ENCODE peak calls at places on chromosomes 3 and 15, in ten cellular contexts. P is natural killer cell, B is stomach, D is A673, Y is B cell, Z is activated B cell treated with CpG ODN at 0.5 μM for 24 hours, W is AG10803, E is nephron progenitor cell, C is endothelial cell, G is dorsolateral prefrontal cortex. X is an unnamed sample.

GRCh38 chr15:94965593-94965992 is 734.2 kb downstream of the MCTP2 start:
- DNase-seq in P (no peak), B (no peak), D (no peak), Y (no peak), Z (no peak), W (no peak), E (no peak), C (no peak), G (no peak), X (no peak)

GRCh38 chr15:35557012-35557411 is 11.0 kb upstream of the DPH6 start:
- DNase-seq in P (no peak), B (no peak), D (no peak), Y (no peak), Z (no peak), W (no peak), E (no peak), C (no peak), G (no peak), X (no peak)

GRCh38 chr15:93378547-93378946 is 289.5 kb upstream of the RGMA start:
- DNase-seq in P (no peak), B (no peak), D (no peak), Y (no peak), Z (no peak), W (no peak), E (no peak), C (no peak), G (no peak), X (no peak)

GRCh38 chr3:98561727-98562521 is 30.1 kb downstream of the GPR15 start:
- DNase-seq in P (peak; percentile 20), B (no peak), D (no peak), Y (no peak), Z (no peak), W (no peak), E (no peak), C (no peak), G (no peak), X (no peak)

GRCh38 chr3:24628523-24629258 is 134.0 kb upstream of the THRB start:
- DNase-seq in P (no peak), B (no peak), D (no peak), Y (no peak), Z (no peak), W (peak; percentile 8), E (no peak), C (no peak), G (no peak), X (no peak)

GRCh38 chr15:88878720-88879184 is 16.6 kb downstream of the HAPLN3 start:
- DNase-seq in P (no peak), B (peak; percentile 47), D (peak; percentile 61), Y (no peak), Z (no peak), W (peak; percentile 70), E (peak; percentile 72), C (peak; percentile 73), G (no peak), X (peak; percentile 81)

GRCh38 chr3:88418219-88418618 is 268.5 kb downstream of the C3orf38 start:
- DNase-seq in P (no peak), B (no peak), D (no peak), Y (no peak), Z (no peak), W (no peak), E (no peak), C (no peak), G (no peak), X (no peak)

GRCh38 chr15:85749261-85750151 is 45.2 kb downstream of the KLHL25 start:
- DNase-seq in P (no peak), B (peak; percentile 27), D (no peak), Y (no peak), Z (no peak), W (peak; percentile 47), E (no peak), C (no peak), G (peak; percentile 66), X (no peak)

GRCh38 chr15:64855206-64856000 is 13.7 kb downstream of the PLEKHO2 start:
- DNase-seq in P (no peak), B (no peak), D (no peak), Y (no peak), Z (no peak), W (peak; percentile 91), E (no peak), C (no peak), G (no peak), X (no peak)

GRCh38 chr15:64858136-64858535 is 16.4 kb downstream of the PLEKHO2 start:
- DNase-seq in P (no peak), B (no peak), D (no peak), Y (no peak), Z (no peak), W (no peak), E (no peak), C (no peak), G (no peak), X (no peak)

GRCh38 chr15:64857421-64857820 is 15.7 kb downstream of the PLEKHO2 start:
- DNase-seq in P (no peak), B (no peak), D (no peak), Y (no peak), Z (no peak), W (peak; percentile 85), E (no peak), C (no peak), G (no peak), X (no peak)

GRCh38 chr15:64854526-64854925 is 12.8 kb downstream of the PLEKHO2 start:
- DNase-seq in P (no peak), B (no peak), D (no peak), Y (no peak), Z (no peak), W (peak; percentile 43), E (no peak), C (no peak), G (no peak), X (no peak)

GRCh38 chr15:64856429-64857145 is 14.9 kb downstream of the PLEKHO2 start:
- DNase-seq in P (no peak), B (no peak), D (no peak), Y (no peak), Z (no peak), W (peak; percentile 58), E (peak; percentile 33), C (no peak), G (peak; percentile 92), X (no peak)
- TF ChIP-seq CTCF in P (no peak), B (no peak), D (no peak), Y (no peak), Z (no peak), W (peak; percentile 22), E (no peak), C (no peak), G (no peak), X (no peak)

DNA sequence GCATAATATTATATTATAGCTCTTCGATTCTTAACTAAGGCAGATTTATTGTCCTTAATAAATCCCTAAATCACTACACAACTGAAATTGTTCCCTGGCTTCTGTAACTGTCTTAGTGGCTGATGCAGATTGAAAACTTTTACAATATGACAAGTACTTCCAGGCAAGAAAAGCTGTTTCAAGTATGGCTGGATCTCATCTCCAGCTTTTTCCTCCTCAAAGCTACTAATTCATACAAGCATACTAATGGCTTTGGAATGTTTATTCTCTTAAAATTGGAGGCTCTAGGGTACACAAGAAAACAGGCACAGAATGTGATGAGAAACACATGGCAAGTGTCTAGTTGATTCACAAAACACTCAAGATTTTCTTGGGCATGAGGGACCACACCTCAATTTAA is 351.5 kb upstream of the ICE2 start:
- DNase-seq in P (no peak), B (no peak), D (no peak), Y (no peak), Z (no peak), W (peak; percentile 90), E (no peak), C (no peak), G (no peak), X (no peak)
- TF ChIP-seq CTCF in P (no peak), B (no peak), D (no peak), Y (no peak), Z (no peak), W (no peak), E (no peak), C (no peak), G (no peak), X (no peak)

GRCh38 chr3:67898916-67899315 is 244.5 kb upstream of the SUCLG2 start:
- DNase-seq in P (no peak), B (no peak), D (no peak), Y (no peak), Z (no peak), W (no peak), E (no peak), C (no peak), G (no peak), X (no peak)

GRCh38 chr3:67906256-67906655 is 251.8 kb upstream of the SUCLG2 start:
- DNase-seq in P (no peak), B (no peak), D (no peak), Y (no peak), Z (no peak), W (no peak), E (no peak), C (no peak), G (no peak), X (no peak)

GRCh38 chr3:67896130-67896529 is 241.7 kb upstream of the SUCLG2 start:
- DNase-seq in P (no peak), B (no peak), D (no peak), Y (no peak), Z (no peak), W (no peak), E (no peak), C (no peak), G (no peak), X (no peak)

GRCh38 chr3:67897686-67898336 is 243.4 kb upstream of the SUCLG2 start:
- DNase-seq in P (no peak), B (no peak), D (no peak), Y (no peak), Z (no peak), W (no peak), E (no peak), C (no peak), G (no peak), X (no peak)

DNA sequence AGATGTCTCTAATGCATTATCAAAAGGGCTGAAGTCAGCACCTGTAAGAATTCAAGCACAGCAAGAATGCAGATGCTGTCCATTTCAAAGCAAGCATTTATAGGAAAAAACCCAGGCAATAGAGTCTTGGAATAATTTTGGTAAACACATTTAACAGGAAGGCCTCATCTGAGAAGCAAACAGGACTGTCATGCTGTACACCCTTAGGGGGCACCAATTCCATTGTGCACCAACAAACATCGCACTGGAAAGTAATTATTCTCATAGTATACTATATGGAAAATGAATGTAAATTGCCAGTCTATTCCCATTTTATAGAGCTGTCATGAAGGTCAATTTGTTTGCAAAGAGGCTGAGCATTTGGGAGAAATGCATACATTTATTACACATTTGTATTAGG is 247.3 kb upstream of the SUCLG2 start:
- DNase-seq in P (no peak), B (no peak), D (no peak), Y (no peak), Z (no peak), W (no peak), E (no peak), C (no peak), G (no peak), X (no peak)
- TF ChIP-seq CTCF in P (no peak), B (no peak), D (no peak), Y (no peak), Z (no peak), W (no peak), E (peak; percentile 32), C (peak; percentile 15), G (peak; percentile 19), X (no peak)

GRCh38 chr3:106117490-106117858 is 248.7 kb upstream of the CBLB start:
- DNase-seq in P (no peak), B (no peak), D (no peak), Y (no peak), Z (no peak), W (no peak), E (no peak), C (no peak), G (no peak), X (no peak)

GRCh38 chr3:106120334-106120733 is 251.5 kb upstream of the CBLB start:
- DNase-seq in P (no peak), B (no peak), D (no peak), Y (no peak), Z (no peak), W (peak; percentile 44), E (no peak), C (no peak), G (no peak), X (no peak)

GRCh38 chr3:106124818-106125217 is 256.0 kb upstream of the CBLB start:
- DNase-seq in P (no peak), B (no peak), D (no peak), Y (no peak), Z (no peak), W (no peak), E (no peak), C (no peak), G (no peak), X (no peak)

GRCh38 chr3:106119691-106120090 is 250.9 kb upstream of the CBLB start:
- DNase-seq in P (no peak), B (no peak), D (no peak), Y (no peak), Z (no peak), W (no peak), E (no peak), C (no peak), G (no peak), X (no peak)

GRCh38 chr3:106121491-106122289 is 252.9 kb upstream of the CBLB start:
- DNase-seq in P (no peak), B (no peak), D (no peak), Y (no peak), Z (no peak), W (no peak), E (no peak), C (no peak), G (no peak), X (no peak)
- TF ChIP-seq CTCF in P (no peak), B (no peak), D (no peak), Y (no peak), Z (no peak), W (no peak), E (no peak), C (no peak), G (no peak), X (no peak)